ENCODE peak calls at places on chromosome 12, in ten cellular contexts. One of them, this sample, is unnamed.

GRCh38 chr12:64125913-64126312 is 96.2 kb downstream of the KICS2 start:
- DNase-seq in spleen: no peak
- DNase-seq in Panc1: no peak
- DNase-seq in HCT116: no peak
- DNase-seq in stomach: no peak
- DNase-seq in GM23338: no peak
- DNase-seq in vagina: no peak
- DNase-seq in GM12878: no peak
- DNase-seq in prostate gland: no peak
- DNase-seq in HL-60: no peak
- DNase-seq in this sample: no peak

GRCh38 chr12:131441638-131442336 is 269.1 kb upstream of the SFSWAP start:
- DNase-seq in spleen: peak; percentile 60
- DNase-seq in Panc1: no peak
- DNase-seq in HCT116: no peak
- DNase-seq in stomach: peak; percentile 9
- DNase-seq in GM23338: no peak
- DNase-seq in vagina: peak; percentile 69
- DNase-seq in GM12878: no peak
- DNase-seq in prostate gland: no peak
- DNase-seq in HL-60: no peak
- DNase-seq in this sample: no peak

GRCh38 chr12:53380797-53381738 is 1.1 kb downstream of the SP1 start:
- DNase-seq in spleen: peak; percentile 80
- DNase-seq in Panc1: no peak
- DNase-seq in HCT116: no peak
- DNase-seq in stomach: no peak
- DNase-seq in GM23338: peak; percentile 45
- DNase-seq in vagina: peak; percentile 87
- DNase-seq in GM12878: no peak
- DNase-seq in prostate gland: no peak
- DNase-seq in HL-60: peak; percentile 42
- DNase-seq in this sample: no peak

GRCh38 chr12:132422057-132423043 is 67.6 kb upstream of the FBRSL1 start:
- DNase-seq in spleen: no peak
- DNase-seq in Panc1: no peak
- DNase-seq in HCT116: no peak
- DNase-seq in stomach: no peak
- DNase-seq in GM23338: peak; percentile 55
- DNase-seq in vagina: no peak
- DNase-seq in GM12878: no peak
- DNase-seq in prostate gland: no peak
- DNase-seq in HL-60: no peak
- DNase-seq in this sample: no peak

GRCh38 chr12:15268927-15269552 is 47.8 kb upstream of the RERG start:
- DNase-seq in spleen: no peak
- DNase-seq in Panc1: peak; percentile 22
- DNase-seq in HCT116: peak; percentile 62
- DNase-seq in stomach: peak; percentile 31
- DNase-seq in GM23338: peak; percentile 73
- DNase-seq in vagina: no peak
- DNase-seq in GM12878: no peak
- DNase-seq in prostate gland: peak; percentile 38
- DNase-seq in HL-60: peak; percentile 41
- DNase-seq in this sample: peak; percentile 44

GRCh38 chr12:111105294-111105693 is 184.9 kb upstream of the MYL2 start:
- DNase-seq in spleen: no peak
- DNase-seq in Panc1: no peak
- DNase-seq in HCT116: no peak
- DNase-seq in stomach: no peak
- DNase-seq in GM23338: no peak
- DNase-seq in vagina: no peak
- DNase-seq in GM12878: no peak
- DNase-seq in prostate gland: no peak
- DNase-seq in HL-60: no peak
- DNase-seq in this sample: no peak

GRCh38 chr12:304815-305214 is 42.2 kb upstream of the SLC6A13 start:
- DNase-seq in spleen: no peak
- DNase-seq in Panc1: no peak
- DNase-seq in HCT116: no peak
- DNase-seq in stomach: no peak
- DNase-seq in GM23338: no peak
- DNase-seq in vagina: no peak
- DNase-seq in GM12878: no peak
- DNase-seq in prostate gland: no peak
- DNase-seq in HL-60: no peak
- DNase-seq in this sample: no peak

GRCh38 chr12:97977870-97978269 is 515.3 kb downstream of the RMST start:
- DNase-seq in spleen: no peak
- DNase-seq in Panc1: no peak
- DNase-seq in HCT116: no peak
- DNase-seq in stomach: no peak
- DNase-seq in GM23338: no peak
- DNase-seq in vagina: no peak
- DNase-seq in GM12878: no peak
- DNase-seq in prostate gland: no peak
- DNase-seq in HL-60: no peak
- DNase-seq in this sample: no peak

GRCh38 chr12:116954700-116955381 is 44.1 kb downstream of the FBXW8 start:
- DNase-seq in spleen: no peak
- DNase-seq in Panc1: no peak
- DNase-seq in HCT116: no peak
- DNase-seq in stomach: peak; percentile 74
- DNase-seq in GM23338: no peak
- DNase-seq in vagina: no peak
- DNase-seq in GM12878: no peak
- DNase-seq in prostate gland: no peak
- DNase-seq in HL-60: no peak
- DNase-seq in this sample: no peak

GRCh38 chr12:113971392-113971791 is 5.3 kb upstream of the RBM19 start:
- DNase-seq in spleen: no peak
- DNase-seq in Panc1: no peak
- DNase-seq in HCT116: no peak
- DNase-seq in stomach: no peak
- DNase-seq in GM23338: no peak
- DNase-seq in vagina: no peak
- DNase-seq in GM12878: no peak
- DNase-seq in prostate gland: no peak
- DNase-seq in HL-60: no peak
- DNase-seq in this sample: no peak

GRCh38 chr12:56431850-56432249 is 17.4 kb downstream of the TIMELESS start:
- DNase-seq in spleen: no peak
- DNase-seq in Panc1: no peak
- DNase-seq in HCT116: no peak
- DNase-seq in stomach: no peak
- DNase-seq in GM23338: no peak
- DNase-seq in vagina: no peak
- DNase-seq in GM12878: no peak
- DNase-seq in prostate gland: no peak
- DNase-seq in HL-60: no peak
- DNase-seq in this sample: no peak

GRCh38 chr12:107057071-107057834 is 36.1 kb downstream of the CRY1 start:
- DNase-seq in spleen: no peak
- DNase-seq in Panc1: no peak
- DNase-seq in HCT116: no peak
- DNase-seq in stomach: no peak
- DNase-seq in GM23338: no peak
- DNase-seq in vagina: no peak
- DNase-seq in GM12878: no peak
- DNase-seq in prostate gland: no peak
- DNase-seq in HL-60: no peak
- DNase-seq in this sample: no peak

GRCh38 chr12:99983721-99984258 is 946 bp downstream of the ANKS1B start:
- DNase-seq in spleen: no peak
- DNase-seq in Panc1: no peak
- DNase-seq in HCT116: no peak
- DNase-seq in stomach: no peak
- DNase-seq in GM23338: no peak
- DNase-seq in vagina: no peak
- DNase-seq in GM12878: no peak
- DNase-seq in prostate gland: no peak
- DNase-seq in HL-60: no peak
- DNase-seq in this sample: no peak

GRCh38 chr12:118102070-118102469 is 1.7 kb downstream of the VSIG10 start:
- DNase-seq in spleen: no peak
- DNase-seq in Panc1: no peak
- DNase-seq in HCT116: peak; percentile 46
- DNase-seq in stomach: no peak
- DNase-seq in GM23338: no peak
- DNase-seq in vagina: no peak
- DNase-seq in GM12878: no peak
- DNase-seq in prostate gland: no peak
- DNase-seq in HL-60: no peak
- DNase-seq in this sample: no peak

GRCh38 chr12:11130382-11130781 is 4.1 kb downstream of the TAS2R30 start:
- DNase-seq in spleen: no peak
- DNase-seq in Panc1: no peak
- DNase-seq in HCT116: no peak
- DNase-seq in stomach: no peak
- DNase-seq in GM23338: no peak
- DNase-seq in vagina: no peak
- DNase-seq in GM12878: no peak
- DNase-seq in prostate gland: no peak
- DNase-seq in HL-60: no peak
- DNase-seq in this sample: no peak

GRCh38 chr12:127328867-127329266 is 938.1 kb upstream of the TMEM132C start:
- DNase-seq in spleen: no peak
- DNase-seq in Panc1: no peak
- DNase-seq in HCT116: no peak
- DNase-seq in stomach: no peak
- DNase-seq in GM23338: no peak
- DNase-seq in vagina: no peak
- DNase-seq in GM12878: no peak
- DNase-seq in prostate gland: no peak
- DNase-seq in HL-60: no peak
- DNase-seq in this sample: no peak

GRCh38 chr12:47833591-47834012 is 13.9 kb upstream of the HDAC7 start:
- DNase-seq in spleen: peak; percentile 74
- DNase-seq in Panc1: no peak
- DNase-seq in HCT116: no peak
- DNase-seq in stomach: no peak
- DNase-seq in GM23338: no peak
- DNase-seq in vagina: no peak
- DNase-seq in GM12878: no peak
- DNase-seq in prostate gland: no peak
- DNase-seq in HL-60: no peak
- DNase-seq in this sample: no peak
- H3K4me3 ChIP-seq in spleen: no peak overlapping the region
- H3K4me3 ChIP-seq in Panc1: no peak overlapping the region
- H3K4me3 ChIP-seq in HCT116: no peak overlapping the region
- H3K4me3 ChIP-seq in stomach: no peak overlapping the region
- H3K4me3 ChIP-seq in GM23338: no peak overlapping the region
- H3K4me3 ChIP-seq in vagina: no peak overlapping the region
- H3K4me3 ChIP-seq in GM12878: no peak overlapping the region
- H3K4me3 ChIP-seq in prostate gland: no peak overlapping the region
- H3K4me3 ChIP-seq in HL-60: no peak overlapping the region
- H3K4me3 ChIP-seq in this sample: no peak overlapping the region

DNA sequence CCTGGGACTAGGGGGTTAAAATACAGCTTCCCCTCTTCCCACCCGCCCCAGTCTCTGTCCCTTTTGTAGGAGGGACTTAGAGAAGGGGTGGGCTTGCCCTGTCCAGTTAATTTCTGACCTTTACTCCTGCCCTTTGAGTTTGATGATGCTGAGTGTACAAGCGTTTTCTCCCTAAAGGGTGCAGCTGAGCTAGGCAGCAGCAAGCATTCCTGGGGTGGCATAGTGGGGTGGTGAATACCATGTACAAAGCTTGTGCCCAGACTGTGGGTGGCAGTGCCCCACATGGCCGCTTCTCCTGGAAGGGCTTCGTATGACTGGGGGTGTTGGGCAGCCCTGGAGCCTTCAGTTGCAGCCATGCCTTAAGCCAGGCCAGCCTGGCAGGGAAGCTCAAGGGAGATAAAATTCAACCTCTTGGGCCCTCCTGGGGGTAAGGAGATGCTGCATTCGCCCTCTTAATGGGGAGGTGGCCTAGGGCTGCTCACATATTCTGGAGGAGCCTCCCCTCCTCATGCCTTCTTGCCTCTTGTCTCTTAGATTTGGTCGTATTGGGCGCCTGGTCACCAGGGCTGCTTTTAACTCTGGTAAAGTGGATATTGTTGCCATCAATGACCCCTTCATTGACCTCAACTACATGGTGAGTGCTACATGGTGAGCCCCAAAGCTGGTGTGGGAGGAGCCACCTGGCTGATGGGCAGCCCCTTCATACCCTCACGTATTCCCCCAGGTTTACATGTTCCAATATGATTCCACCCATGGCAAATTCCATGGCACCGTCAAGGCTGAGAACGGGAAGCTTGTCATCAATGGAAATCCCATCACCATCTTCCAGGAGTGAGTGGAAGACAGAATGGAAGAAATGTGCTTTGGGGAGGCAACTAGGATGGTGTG is 1.9 kb downstream of the GAPDH start:
- DNase-seq in spleen: no peak
- DNase-seq in Panc1: no peak
- DNase-seq in HCT116: no peak
- DNase-seq in stomach: no peak
- DNase-seq in GM23338: no peak
- DNase-seq in vagina: no peak
- DNase-seq in GM12878: no peak
- DNase-seq in prostate gland: no peak
- DNase-seq in HL-60: no peak
- DNase-seq in this sample: no peak
- TF ChIP-seq POLR2AphosphoS5 in spleen: no peak
- TF ChIP-seq POLR2AphosphoS5 in Panc1: no peak
- TF ChIP-seq POLR2AphosphoS5 in HCT116: peak; percentile 10
- TF ChIP-seq POLR2AphosphoS5 in stomach: no peak
- TF ChIP-seq POLR2AphosphoS5 in GM23338: peak; percentile 39
- TF ChIP-seq POLR2AphosphoS5 in vagina: no peak
- TF ChIP-seq POLR2AphosphoS5 in GM12878: peak; percentile 26
- TF ChIP-seq POLR2AphosphoS5 in prostate gland: no peak
- TF ChIP-seq POLR2AphosphoS5 in HL-60: peak; percentile 62
- TF ChIP-seq POLR2AphosphoS5 in this sample: no peak

DNA sequence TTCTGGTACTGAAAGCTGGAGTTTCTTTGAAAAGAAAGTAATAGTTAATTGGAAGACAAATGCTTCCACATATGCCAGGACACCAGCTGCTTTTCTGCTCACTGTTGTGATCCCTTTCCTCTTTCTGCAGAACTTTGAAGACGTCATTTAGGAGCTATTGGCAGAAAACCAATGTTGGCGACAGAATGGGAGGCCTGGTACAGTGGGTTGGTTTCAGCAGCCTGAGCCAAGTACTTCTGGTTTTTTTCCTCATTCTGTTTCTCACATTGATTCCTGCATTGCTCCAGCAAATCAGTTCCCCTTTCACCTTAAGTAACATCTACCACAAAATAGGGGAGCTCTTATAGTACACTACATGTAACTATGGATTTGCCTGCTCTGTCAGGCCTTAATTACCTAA is 96.9 kb downstream of the FIGNL2 start:
- DNase-seq in spleen: no peak
- DNase-seq in Panc1: no peak
- DNase-seq in HCT116: no peak
- DNase-seq in stomach: no peak
- DNase-seq in GM23338: no peak
- DNase-seq in vagina: no peak
- DNase-seq in GM12878: no peak
- DNase-seq in prostate gland: no peak
- DNase-seq in HL-60: no peak
- DNase-seq in this sample: no peak
- H3K4me3 ChIP-seq in spleen: no peak overlapping the region
- H3K4me3 ChIP-seq in Panc1: no peak overlapping the region
- H3K4me3 ChIP-seq in HCT116: no peak overlapping the region
- H3K4me3 ChIP-seq in stomach: no peak overlapping the region
- H3K4me3 ChIP-seq in GM23338: no peak overlapping the region
- H3K4me3 ChIP-seq in vagina: no peak overlapping the region
- H3K4me3 ChIP-seq in GM12878: no peak overlapping the region
- H3K4me3 ChIP-seq in prostate gland: no peak overlapping the region
- H3K4me3 ChIP-seq in HL-60: no peak overlapping the region
- H3K4me3 ChIP-seq in this sample: no peak overlapping the region

GRCh38 chr12:12720052-12720451 is 2.9 kb downstream of the CDKN1B start:
- DNase-seq in spleen: no peak
- DNase-seq in Panc1: no peak
- DNase-seq in HCT116: no peak
- DNase-seq in stomach: no peak
- DNase-seq in GM23338: no peak
- DNase-seq in vagina: no peak
- DNase-seq in GM12878: no peak
- DNase-seq in prostate gland: no peak
- DNase-seq in HL-60: no peak
- DNase-seq in this sample: no peak
- TF ChIP-seq POLR2AphosphoS5 in spleen: no peak
- TF ChIP-seq POLR2AphosphoS5 in Panc1: no peak
- TF ChIP-seq POLR2AphosphoS5 in HCT116: no peak
- TF ChIP-seq POLR2AphosphoS5 in stomach: no peak
- TF ChIP-seq POLR2AphosphoS5 in GM23338: no peak
- TF ChIP-seq POLR2AphosphoS5 in vagina: no peak
- TF ChIP-seq POLR2AphosphoS5 in GM12878: no peak
- TF ChIP-seq POLR2AphosphoS5 in prostate gland: no peak
- TF ChIP-seq POLR2AphosphoS5 in HL-60: no peak
- TF ChIP-seq POLR2AphosphoS5 in this sample: no peak

This sample was measured in SK-N-MC.